ENCODE peak calls at places on chromosomes 5 and 9, in six cellular contexts. I, L, X, C, E and A are unnamed samples.

GRCh38 chr5:37665272-37665671 is 174.6 kb downstream of the GDNF start:
- DNase-seq in I (no peak), L (no peak), X (no peak), C (no peak), E (no peak), A (no peak)

GRCh38 chr5:87649455-87649854 is 236.7 kb upstream of the CCNH start:
- DNase-seq in I (no peak), L (no peak), X (no peak), C (no peak), E (no peak), A (no peak)

GRCh38 chr9:136416427-136416826 is 6.0 kb downstream of the PMPCA start:
- DNase-seq in I (no peak), L (no peak), X (no peak), C (no peak), E (no peak), A (no peak)

GRCh38 chr5:149794338-149795023 is 64.4 kb downstream of the PPARGC1B start:
- DNase-seq in I (no peak), L (no peak), X (no peak), C (no peak), E (no peak), A (no peak)

GRCh38 chr5:107570805-107571531 is 99.8 kb downstream of the EFNA5 start:
- DNase-seq in I (no peak), L (peak), X (no peak), C (peak), E (no peak), A (no peak)

GRCh38 chr5:93622240-93622885 is 39.3 kb downstream of the NR2F1 start:
- DNase-seq in I (no peak), L (no peak), X (no peak), C (peak), E (no peak), A (no peak)

GRCh38 chr5:166649656-166650055 is 1641.8 kb upstream of the WWC1 start:
- DNase-seq in I (no peak), L (no peak), X (no peak), C (no peak), E (no peak), A (no peak)

GRCh38 chr5:118611332-118611945 is 376.9 kb downstream of the DTWD2 start:
- DNase-seq in I (no peak), L (no peak), X (no peak), C (no peak), E (no peak), A (no peak)

GRCh38 chr5:111762895-111763294 is 5.9 kb upstream of the NREP start:
- DNase-seq in I (no peak), L (no peak), X (no peak), C (no peak), E (no peak), A (no peak)

GRCh38 chr5:140575309-140575708 is 10.7 kb downstream of the SLC35A4 start:
- DNase-seq in I (peak), L (no peak), X (no peak), C (no peak), E (peak), A (peak)

GRCh38 chr9:133459476-133460404 is at the start of gene CACFD1:
- DNase-seq in I (peak), L (peak), X (peak), C (peak), E (peak), A (peak)

GRCh38 chr5:157076558-157076957 is 17.6 kb upstream of the HAVCR1 start:
- DNase-seq in I (no peak), L (no peak), X (no peak), C (peak), E (no peak), A (no peak)

GRCh38 chr5:55308254-55308836 is 556 bp downstream of the MTREX start:
- DNase-seq in I (no peak), L (no peak), X (no peak), C (peak), E (no peak), A (no peak)

GRCh38 chr5:79692586-79692985 is 3.0 kb downstream of the CMYA5 start:
- DNase-seq in I (no peak), L (no peak), X (no peak), C (no peak), E (no peak), A (no peak)

GRCh38 chr9:133713211-133713959 is 24.8 kb downstream of the SARDH start:
- DNase-seq in I (peak), L (no peak), X (no peak), C (no peak), E (no peak), A (peak)